ENCODE peak calls at places on chromosomes 11 and 22, in seven cellular contexts. L is left ventricle myocardium inferior; K is A549; E is body of pancreas; P is CD4-positive, alpha-beta T cell; Z is endodermal cell; I is ovary. U is an unnamed sample.

GRCh38 chr11:125128450-125128849 is 17.0 kb upstream of the TMEM218 start:
- DNase-seq in Z (no peak), I (no peak), K (no peak), P (no peak), E (no peak), L (no peak), U (no peak)

GRCh38 chr22:36194971-36195370 is 6.6 kb downstream of the APOL4 start:
- DNase-seq in P (peak), K (peak), E (peak), I (peak), Z (peak), L (peak), U (peak)

GRCh38 chr11:73326929-73327811 is 19.1 kb downstream of the ARHGEF17 start:
- DNase-seq in Z (no peak), E (no peak), L (no peak), I (no peak), P (no peak), K (no peak), U (no peak)

GRCh38 chr11:67194096-67194495 is 72.2 kb upstream of the GRK2 start:
- DNase-seq in I (no peak), Z (no peak), P (no peak), L (no peak), K (no peak), E (no peak), U (no peak)

GRCh38 chr11:8746575-8746974 is 64.0 kb downstream of the RPL27A start:
- DNase-seq in K (no peak), L (no peak), Z (no peak), P (no peak), I (no peak), E (no peak), U (no peak)

GRCh38 chr11:102010776-102011500 is 36.3 kb upstream of the CFAP300 start:
- DNase-seq in P (no peak), K (peak), Z (peak), L (peak), E (no peak), I (peak), U (peak)

GRCh38 chr22:32623943-32624342 is 149.3 kb downstream of the FBXO7 start:
- DNase-seq in Z (no peak), P (no peak), K (no peak), E (peak), L (peak), I (peak), U (peak)

GRCh38 chr11:82858556-82859091 is 41.6 kb downstream of the PRCP start:
- DNase-seq in L (no peak), P (no peak), K (no peak), E (no peak), I (no peak), Z (no peak), U (no peak)

GRCh38 chr11:119222308-119222707 is 16.2 kb downstream of the CBL start:
- DNase-seq in I (no peak), Z (no peak), K (no peak), P (no peak), L (no peak), E (no peak), U (no peak)

GRCh38 chr11:99418927-99419707 is 398.4 kb downstream of the CNTN5 start:
- DNase-seq in L (no peak), K (no peak), P (no peak), Z (no peak), I (no peak), E (no peak), U (no peak)

GRCh38 chr11:76803811-76804600 is 20.9 kb downstream of the TSKU start:
- DNase-seq in E (no peak), L (no peak), Z (peak), P (no peak), K (peak), I (no peak), U (no peak)

GRCh38 chr11:68903288-68903630 is 373 bp downstream of the MRPL21 start:
- DNase-seq in E (no peak), I (no peak), Z (no peak), K (no peak), P (no peak), L (no peak), U (no peak)

GRCh38 chr11:61652135-61652534 is 28.1 kb upstream of the DAGLA start:
- DNase-seq in Z (no peak), I (no peak), K (no peak), L (no peak), P (no peak), E (no peak), U (no peak)

GRCh38 chr11:67486481-67487195 is 3.8 kb downstream of the AIP start:
- DNase-seq in Z (no peak), P (no peak), K (no peak), I (no peak), E (no peak), L (no peak), U (peak)

GRCh38 chr22:36197601-36198146 is 3.9 kb downstream of the APOL4 start:
- DNase-seq in P (no peak), Z (peak), I (peak), E (no peak), K (no peak), L (no peak), U (no peak)

GRCh38 chr22:35399114-35399677 is 744 bp upstream of the MCM5 start:
- DNase-seq in I (no peak), Z (peak), E (no peak), P (no peak), K (no peak), L (no peak), U (no peak)

GRCh38 chr22:43263645-43264514 is 76.9 kb upstream of the TTLL12 start:
- DNase-seq in K (no peak), L (peak), Z (no peak), P (peak), E (peak), I (peak), U (peak)

GRCh38 chr11:66546368-66546965 is at the start of gene ACTN3:
- DNase-seq in K (no peak), P (no peak), E (peak), I (peak), Z (peak), L (peak), U (peak)

GRCh38 chr22:41501209-41501608 is 32.3 kb downstream of the ACO2 start:
- DNase-seq in P (no peak), I (no peak), E (no peak), Z (no peak), K (peak), L (no peak), U (no peak)

GRCh38 chr11:69209936-69210659 is 54.4 kb downstream of the SMIM38 start:
- DNase-seq in K (no peak), Z (peak), P (no peak), I (no peak), L (no peak), E (peak), U (peak)

GRCh38 chr11:7579226-7579825 is 65.5 kb downstream of the PPFIBP2 start:
- DNase-seq in L (no peak), E (no peak), I (peak), Z (no peak), P (no peak), K (no peak), U (no peak)

GRCh38 chr11:68650801-68651200 is 33.5 kb upstream of the GAL start:
- DNase-seq in L (no peak), I (no peak), E (no peak), Z (no peak), P (no peak), K (no peak), U (no peak)

GRCh38 chr11:112336356-112336886 is 75.8 kb upstream of the PLET1 start:
- DNase-seq in I (no peak), K (no peak), P (no peak), L (no peak), Z (peak), E (no peak), U (no peak)

GRCh38 chr11:16194566-16194965 is 161.8 kb downstream of the SOX6 start:
- DNase-seq in P (no peak), K (no peak), E (no peak), I (no peak), L (no peak), Z (no peak), U (no peak)

GRCh38 chr11:69292221-69292648 is 1.7 kb upstream of the MYEOV start:
- DNase-seq in P (peak), L (no peak), E (no peak), K (no peak), Z (peak), I (no peak), U (no peak)

GRCh38 chr11:131038597-131038996 is 122.3 kb upstream of the SNX19 start:
- DNase-seq in P (no peak), E (no peak), K (no peak), Z (peak), I (no peak), L (no peak), U (no peak)

GRCh38 chr22:39097098-39098020 is at the start of gene APOBEC3H:
- DNase-seq in L (no peak), K (no peak), Z (peak), E (peak), I (no peak), P (no peak), U (peak)

GRCh38 chr22:49827853-49828598 is at the start of gene BRD1:
- DNase-seq in K (no peak), Z (peak), I (peak), E (peak), L (peak), P (no peak), U (peak)

GRCh38 chr11:63896071-63896470 is 20.9 kb downstream of the RCOR2 start:
- DNase-seq in Z (no peak), P (no peak), E (peak), K (no peak), I (no peak), L (no peak), U (no peak)

GRCh38 chr11:70075836-70076235 is 2.3 kb upstream of the ANO1 start:
- DNase-seq in Z (peak), K (no peak), I (no peak), P (no peak), E (no peak), L (no peak), U (no peak)

GRCh38 chr11:35970445-35970844 is 26.6 kb downstream of the LDLRAD3 start:
- DNase-seq in Z (no peak), K (no peak), E (no peak), L (no peak), P (no peak), I (no peak), U (no peak)

GRCh38 chr11:65501530-65502273 is 2.9 kb downstream of the MALAT1 start:
- DNase-seq in I (no peak), Z (no peak), L (no peak), P (no peak), K (no peak), E (no peak), U (no peak)

GRCh38 chr22:42964994-42965699 is 49.8 kb downstream of the PACSIN2 start:
- DNase-seq in K (no peak), P (no peak), L (no peak), I (no peak), E (no peak), Z (peak), U (no peak)

GRCh38 chr22:38782402-38783094 is 11.4 kb downstream of the DNAL4 start:
- DNase-seq in L (no peak), E (no peak), Z (no peak), K (no peak), I (no peak), P (no peak), U (no peak)

GRCh38 chr11:92453055-92453454 is 228.4 kb downstream of the FAT3 start:
- DNase-seq in P (no peak), E (no peak), L (no peak), Z (no peak), K (no peak), I (no peak), U (no peak)

GRCh38 chr11:69430566-69430965 is 50.9 kb upstream of the LINC01488 start:
- DNase-seq in P (no peak), I (no peak), E (no peak), L (no peak), K (no peak), Z (no peak), U (no peak)

GRCh38 chr11:34351051-34351450 is 6.8 kb downstream of the ABTB2 start:
- DNase-seq in P (no peak), K (no peak), L (no peak), Z (no peak), E (no peak), I (no peak), U (no peak)

GRCh38 chr11:12577746-12578644 is 96.2 kb upstream of the TEAD1 start:
- DNase-seq in P (no peak), K (peak), Z (no peak), E (no peak), I (no peak), L (no peak), U (no peak)

DNA sequence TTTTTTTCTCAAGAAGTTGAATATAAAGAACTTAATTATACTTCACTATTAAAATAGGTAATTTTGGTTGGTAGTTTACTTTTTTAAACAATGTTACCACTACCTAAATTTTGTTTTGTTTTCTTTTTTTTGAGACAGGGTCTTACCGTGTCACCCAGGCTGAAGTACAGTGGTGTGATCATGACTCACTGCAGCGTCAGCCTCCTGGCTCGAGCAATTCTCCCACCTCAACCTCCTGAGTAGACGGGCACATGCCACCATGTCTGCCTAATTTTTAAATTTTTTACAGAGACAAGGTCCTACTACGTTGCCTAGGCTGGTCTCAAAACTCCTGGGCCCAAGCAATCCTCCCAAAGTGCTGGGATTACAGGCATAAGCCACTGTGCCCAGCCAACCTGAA is 17.6 kb downstream of the SPCS2 start:
- DNase-seq in P (no peak), Z (no peak), L (no peak), E (no peak), I (no peak), K (no peak), U (no peak)
- H3K27ac ChIP-seq in P (no peak), Z (no peak), L (no peak), E (no peak), I (no peak), K (no peak), U (no peak)

GRCh38 chr11:93784935-93785360 is 866 bp downstream of the MED17 start:
- DNase-seq in Z (no peak), L (no peak), K (no peak), I (no peak), E (no peak), P (no peak), U (no peak)
- TF ChIP-seq CTCF in Z (no peak), L (no peak), K (no peak), I (no peak), E (no peak), P (peak), U (no peak)

GRCh38 chr11:2212411-2213251 is 41.0 kb upstream of the TH start:
- DNase-seq in P (no peak), Z (peak), E (peak), I (peak), L (peak), K (no peak), U (peak)

GRCh38 chr11:2213890-2214526 is 42.4 kb upstream of the TH start:
- DNase-seq in E (no peak), P (no peak), L (peak), Z (peak), I (no peak), K (no peak), U (no peak)

GRCh38 chr11:2215230-2215560 is 43.6 kb upstream of the TH start:
- DNase-seq in Z (peak), E (peak), I (no peak), L (no peak), P (no peak), K (no peak), U (no peak)

GRCh38 chr11:2214527-2215229 is 43.1 kb upstream of the TH start:
- DNase-seq in I (peak), E (peak), Z (peak), L (no peak), K (no peak), P (no peak), U (peak)

GRCh38 chr11:2213384-2213842 is 41.8 kb upstream of the TH start:
- DNase-seq in I (no peak), Z (peak), P (peak), E (peak), L (peak), K (no peak), U (no peak)
- H3K27ac ChIP-seq in I (no peak), Z (no peak), P (no peak), E (no peak), L (no peak), K (peak), U (no peak)

DNA sequence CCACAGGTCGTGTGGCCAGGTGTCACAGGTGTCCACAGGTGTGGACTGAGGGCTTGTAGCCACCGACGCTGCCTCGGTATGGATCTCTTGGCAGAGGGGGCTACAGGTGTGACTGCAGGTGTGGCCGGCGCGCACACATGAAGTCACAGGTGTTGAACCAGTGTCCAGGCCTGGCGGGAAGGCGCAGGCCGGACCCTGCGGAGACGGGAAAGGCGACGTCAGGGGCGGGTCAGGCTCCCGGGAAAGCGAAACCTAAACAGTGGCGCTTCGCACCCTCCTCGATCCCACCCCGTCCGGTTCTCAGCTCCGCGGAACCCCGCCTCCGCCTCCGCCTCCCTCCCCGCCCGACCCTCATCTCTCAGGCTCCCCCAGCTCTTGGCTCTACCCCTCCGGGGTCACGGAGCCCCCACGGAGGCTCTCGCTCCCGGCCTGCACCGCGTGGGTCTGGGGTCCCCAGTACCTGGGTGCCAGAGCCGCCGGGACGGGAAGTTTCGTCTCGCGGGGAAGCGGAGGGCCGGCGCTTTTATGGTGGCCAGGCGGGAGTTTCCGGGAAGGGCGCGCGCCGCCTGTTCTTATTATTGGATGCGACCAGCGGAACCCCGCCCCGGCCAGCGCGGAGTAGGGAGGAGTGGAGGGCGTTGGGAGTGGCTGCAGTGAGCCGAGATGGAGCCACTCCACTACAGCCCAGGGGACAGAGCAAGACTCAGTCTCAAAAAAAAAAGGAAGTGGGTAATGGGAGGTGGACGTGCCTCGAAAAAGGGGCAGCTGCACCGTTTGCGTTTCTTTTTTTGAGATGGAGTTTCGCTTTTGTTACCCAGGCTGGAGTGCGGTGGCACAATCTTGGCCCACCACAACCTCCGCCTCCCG is at the start of gene IRF7:
- DNase-seq in P (peak), Z (peak), L (peak), E (peak), I (peak), K (peak), U (peak)
- TF ChIP-seq CTCF in P (no peak), Z (no peak), L (no peak), E (no peak), I (no peak), K (no peak), U (no peak)

DNA sequence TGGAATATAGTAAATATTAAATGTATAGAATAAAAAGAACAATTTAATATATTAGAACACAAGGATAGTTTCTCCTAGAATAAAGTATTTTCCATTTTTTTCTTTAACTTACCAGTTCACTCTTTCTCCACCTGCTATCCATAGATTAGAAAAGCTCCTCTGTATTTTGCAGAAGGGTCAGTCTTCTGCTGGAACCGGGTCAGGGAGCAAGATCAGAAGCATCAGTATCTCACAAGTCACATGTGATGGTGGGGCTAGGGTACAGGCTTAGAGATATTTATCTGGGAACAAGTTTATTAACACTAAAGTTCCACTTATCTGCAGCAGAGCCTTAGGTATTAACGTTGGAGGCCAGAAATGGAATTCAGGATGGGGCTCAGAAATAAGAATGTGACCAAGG is 17.3 kb upstream of the OR52A1 start:
- DNase-seq in Z (no peak), I (no peak), E (no peak), L (no peak), K (no peak), P (no peak), U (no peak)
- H3K27ac ChIP-seq in Z (no peak), I (no peak), E (no peak), L (no peak), K (no peak), P (no peak), U (no peak)

GRCh38 chr22:48719978-48720661 is 1107.6 kb downstream of the BRD1 start:
- DNase-seq in Z (peak), E (no peak), P (no peak), I (no peak), L (peak), K (peak), U (no peak)
- TF ChIP-seq CTCF in Z (peak), E (no peak), P (no peak), I (no peak), L (no peak), K (no peak), U (no peak)

U was measured in heart left ventricle.